ENCODE peak calls at places on chromosomes 1 and 21, in seven cellular contexts. B, L, S, N, A, D and T are unnamed samples.

GRCh38 chr1:65167544-65167943 is 19.5 kb downstream of the AK4 start:
- DNase-seq in B (no peak), L (no peak), S (no peak), N (no peak), A (no peak), D (no peak), T (no peak)

GRCh38 chr21:45016491-45017375 is 57.6 kb upstream of the ADARB1 start:
- DNase-seq in B (no peak), L (peak), S (no peak), N (no peak), A (no peak), D (no peak), T (peak)

GRCh38 chr1:200979574-200980451 is 43.7 kb downstream of the KIF21B start:
- DNase-seq in B (peak), L (no peak), S (no peak), N (peak), A (no peak), D (no peak), T (peak)

GRCh38 chr1:231420299-231420958 is 1.7 kb downstream of the EGLN1 start:
- DNase-seq in B (no peak), L (no peak), S (no peak), N (peak), A (no peak), D (no peak), T (no peak)

GRCh38 chr1:97832490-97832889 is 88.3 kb downstream of the DPYD start:
- DNase-seq in B (no peak), L (no peak), S (no peak), N (no peak), A (no peak), D (no peak), T (no peak)

GRCh38 chr1:16248603-16249534 is 11.9 kb upstream of the CPLANE2 start:
- DNase-seq in B (no peak), L (peak), S (peak), N (peak), A (peak), D (no peak), T (peak)

GRCh38 chr1:88773540-88774150 is 89.6 kb downstream of the PKN2 start:
- DNase-seq in B (no peak), L (no peak), S (no peak), N (no peak), A (no peak), D (no peak), T (peak)

GRCh38 chr1:170660874-170661645 is 2.9 kb upstream of the PRRX1 start:
- DNase-seq in B (no peak), L (peak), S (no peak), N (peak), A (no peak), D (no peak), T (no peak)

GRCh38 chr1:38872401-38873026 is 634 bp downstream of the MYCBP start:
- DNase-seq in B (peak), L (no peak), S (no peak), N (no peak), A (no peak), D (no peak), T (peak)

GRCh38 chr21:41762236-41762635 is 4.6 kb downstream of the RIPK4 start:
- DNase-seq in B (no peak), L (no peak), S (no peak), N (no peak), A (no peak), D (no peak), T (no peak)

GRCh38 chr1:23777979-23778814 is at the start of gene PITHD1:
- DNase-seq in B (peak), L (peak), S (peak), N (peak), A (peak), D (peak), T (peak)

GRCh38 chr21:15549671-15550070 is 180.1 kb upstream of the USP25 start:
- DNase-seq in B (no peak), L (no peak), S (no peak), N (no peak), A (no peak), D (no peak), T (no peak)

GRCh38 chr1:176543360-176544136 is 80.6 kb downstream of the PAPPA2 start:
- DNase-seq in B (no peak), L (no peak), S (no peak), N (no peak), A (no peak), D (no peak), T (no peak)

GRCh38 chr1:203765029-203765837 is at the start of gene LAX1:
- DNase-seq in B (no peak), L (no peak), S (peak), N (no peak), A (no peak), D (no peak), T (peak)

GRCh38 chr1:147618077-147618569 is 52.2 kb downstream of the ACP6 start:
- DNase-seq in B (no peak), L (no peak), S (no peak), N (no peak), A (no peak), D (peak), T (no peak)

GRCh38 chr21:45592208-45592619 is 50.0 kb upstream of the SLC19A1 start:
- DNase-seq in B (no peak), L (no peak), S (peak), N (no peak), A (no peak), D (no peak), T (peak)

GRCh38 chr1:24893431-24893830 is 36.6 kb downstream of the RUNX3 start:
- DNase-seq in B (no peak), L (no peak), S (no peak), N (no peak), A (no peak), D (no peak), T (peak)

GRCh38 chr1:24896176-24896575 is 33.9 kb downstream of the RUNX3 start:
- DNase-seq in B (no peak), L (no peak), S (no peak), N (no peak), A (no peak), D (no peak), T (peak)

GRCh38 chr1:24892188-24893153 is 37.6 kb downstream of the RUNX3 start:
- DNase-seq in B (no peak), L (no peak), S (no peak), N (no peak), A (no peak), D (no peak), T (peak)

GRCh38 chr1:24895511-24895910 is 34.6 kb downstream of the RUNX3 start:
- DNase-seq in B (no peak), L (no peak), S (no peak), N (no peak), A (no peak), D (no peak), T (peak)

DNA sequence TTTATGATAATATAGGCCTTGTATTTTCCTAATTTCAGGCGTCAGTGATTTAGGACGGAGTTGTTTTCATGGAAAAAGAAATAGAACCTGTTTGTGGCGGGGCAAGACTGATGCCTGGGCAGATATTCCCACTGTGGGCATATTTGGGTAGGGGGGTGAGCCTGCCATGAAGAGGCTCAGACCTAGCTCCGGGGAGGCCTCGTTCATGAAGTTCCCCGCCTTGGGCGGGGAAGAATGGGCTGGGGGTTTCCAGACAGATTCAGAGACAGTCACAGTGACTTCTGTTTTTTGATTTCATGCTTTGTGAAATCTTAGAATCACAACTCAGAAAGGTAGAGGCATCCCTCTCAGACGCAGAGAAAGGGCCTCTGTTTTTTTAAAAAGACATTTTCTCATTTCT is 36.1 kb downstream of the RUNX3 start:
- DNase-seq in B (no peak), L (no peak), S (no peak), N (no peak), A (no peak), D (no peak), T (no peak)
- TF ChIP-seq EP300 in B (no peak), L (no peak), S (no peak), N (no peak), A (no peak), D (no peak), T (no peak)

GRCh38 chr1:235023197-235024044 is 105.2 kb downstream of the TOMM20 start:
- DNase-seq in B (no peak), L (no peak), S (peak), N (no peak), A (no peak), D (no peak), T (no peak)
- H3K27ac ChIP-seq in B (peak), L (no peak), S (peak), N (no peak), A (no peak), D (no peak), T (no peak)

GRCh38 chr1:245457562-245457961 is 302.8 kb downstream of the KIF26B start:
- DNase-seq in B (no peak), L (no peak), S (no peak), N (no peak), A (no peak), D (no peak), T (no peak)

GRCh38 chr1:245459621-245460020 is 304.8 kb downstream of the KIF26B start:
- DNase-seq in B (no peak), L (no peak), S (no peak), N (no peak), A (no peak), D (no peak), T (no peak)

GRCh38 chr1:245461681-245462080 is 306.9 kb downstream of the KIF26B start:
- DNase-seq in B (no peak), L (no peak), S (no peak), N (no peak), A (no peak), D (no peak), T (no peak)

GRCh38 chr1:245458234-245458633 is 303.4 kb downstream of the KIF26B start:
- DNase-seq in B (no peak), L (no peak), S (no peak), N (no peak), A (no peak), D (no peak), T (no peak)

GRCh38 chr1:245458761-245459174 is 304.0 kb downstream of the KIF26B start:
- DNase-seq in B (no peak), L (no peak), S (no peak), N (no peak), A (no peak), D (no peak), T (no peak)
- TF ChIP-seq EP300 in B (no peak), L (no peak), S (no peak), N (no peak), A (no peak), D (no peak), T (no peak)

GRCh38 chr21:43341349-43342163 is 85.4 kb downstream of the SIK1 start:
- DNase-seq in B (peak), L (no peak), S (no peak), N (no peak), A (no peak), D (no peak), T (no peak)
- H3K27ac ChIP-seq in B (peak), L (no peak), S (no peak), N (no peak), A (no peak), D (no peak), T (no peak)

GRCh38 chr1:70315782-70316181 is 38.7 kb downstream of the ANKRD13C start:
- DNase-seq in B (no peak), L (no peak), S (no peak), N (no peak), A (no peak), D (no peak), T (no peak)

GRCh38 chr1:70317087-70317486 is 37.4 kb downstream of the ANKRD13C start:
- DNase-seq in B (no peak), L (no peak), S (no peak), N (no peak), A (no peak), D (no peak), T (no peak)

GRCh38 chr1:70311369-70311768 is 43.2 kb downstream of the ANKRD13C start:
- DNase-seq in B (no peak), L (no peak), S (no peak), N (no peak), A (no peak), D (no peak), T (no peak)

GRCh38 chr1:70318191-70318590 is 36.3 kb downstream of the ANKRD13C start:
- DNase-seq in B (no peak), L (no peak), S (no peak), N (no peak), A (no peak), D (no peak), T (no peak)

GRCh38 chr1:70314706-70315304 is 39.7 kb downstream of the ANKRD13C start:
- DNase-seq in B (no peak), L (no peak), S (no peak), N (peak), A (no peak), D (no peak), T (no peak)
- TF ChIP-seq EP300 in B (no peak), L (no peak), S (no peak), N (no peak), A (no peak), D (no peak), T (no peak)

DNA sequence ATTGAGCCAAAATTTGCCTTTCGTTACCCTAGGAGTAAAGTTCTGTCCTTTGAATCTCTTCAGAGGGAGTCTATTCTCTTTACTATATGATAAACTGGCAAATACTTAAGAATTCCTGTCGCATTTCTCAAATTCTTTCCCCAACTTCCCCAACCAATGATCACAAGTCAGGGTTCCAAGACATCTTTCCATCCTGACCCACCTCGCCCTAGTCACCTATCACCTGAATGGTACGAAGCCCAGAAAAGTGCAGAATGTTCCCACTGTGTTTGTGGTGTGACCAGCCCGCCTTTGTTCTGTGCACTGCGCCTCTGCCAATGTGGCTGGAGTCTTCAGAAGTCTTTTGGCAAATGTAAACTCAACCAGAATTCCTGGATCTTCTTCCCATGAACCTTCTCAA is 132.5 kb downstream of the RNF220 start:
- DNase-seq in B (no peak), L (no peak), S (no peak), N (no peak), A (no peak), D (no peak), T (no peak)
- H3K27ac ChIP-seq in B (no peak), L (no peak), S (no peak), N (no peak), A (no peak), D (no peak), T (no peak)

GRCh38 chr1:87051965-87052364 is 137.5 kb downstream of the HS2ST1 start:
- DNase-seq in B (no peak), L (no peak), S (no peak), N (no peak), A (no peak), D (no peak), T (no peak)
- TF ChIP-seq EP300 in B (no peak), L (no peak), S (no peak), N (no peak), A (no peak), D (no peak), T (no peak)

DNA sequence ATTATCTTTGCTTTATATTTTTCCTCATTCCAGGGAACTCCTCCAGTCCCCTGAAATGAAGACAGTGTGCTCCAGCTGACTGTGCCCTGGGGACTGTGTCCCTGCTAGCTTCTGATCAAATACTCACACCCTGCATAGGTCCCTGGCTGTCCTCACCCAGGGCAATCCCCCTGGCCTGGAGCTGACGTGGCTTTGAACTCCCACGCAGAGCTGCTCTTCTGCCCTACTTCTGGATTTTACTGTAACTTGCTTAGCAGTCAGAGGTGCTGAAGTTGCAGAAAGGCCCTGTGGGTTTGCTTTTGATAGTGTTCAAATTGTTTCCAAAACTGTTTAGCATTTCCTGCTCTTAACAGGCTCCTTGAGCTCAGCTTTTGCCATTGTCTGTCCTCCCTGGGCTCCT is 186.5 kb downstream of the FASLG start:
- DNase-seq in B (no peak), L (no peak), S (no peak), N (no peak), A (no peak), D (no peak), T (no peak)
- H3K27ac ChIP-seq in B (no peak), L (no peak), S (no peak), N (no peak), A (no peak), D (no peak), T (no peak)

DNA sequence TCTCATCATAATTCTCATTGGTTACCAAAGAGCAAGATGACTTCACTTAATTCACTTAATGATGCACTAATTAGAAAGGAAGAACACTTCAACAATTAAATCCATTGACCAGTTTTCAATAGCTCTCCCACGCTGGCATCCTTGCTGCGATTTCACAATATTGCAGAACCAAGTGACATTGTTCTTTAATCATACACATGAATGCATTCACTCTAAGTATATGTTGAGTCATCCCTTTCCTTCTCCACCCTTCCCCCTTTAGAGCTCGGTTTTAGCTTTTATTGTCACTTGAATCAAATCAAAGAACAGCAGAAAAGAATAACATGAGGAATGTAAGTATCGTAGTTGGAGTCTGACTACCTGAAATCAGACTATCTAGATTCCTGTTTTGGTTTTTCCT is 233.6 kb upstream of the FMN2 start:
- DNase-seq in B (peak), L (no peak), S (no peak), N (no peak), A (no peak), D (no peak), T (no peak)
- TF ChIP-seq EP300 in B (no peak), L (no peak), S (no peak), N (no peak), A (no peak), D (no peak), T (no peak)